ENCODE peak calls at places on chromosomes 2 and 18, in seven cellular contexts. One of them, this sample, is unnamed.

GRCh38 chr18:5424903-5425302 is 118.9 kb downstream of the EPB41L3 start:
- DNase-seq in mucosa of gallbladder: no peak
- DNase-seq in COR-L47: peak
- DNase-seq in HT1080: peak
- DNase-seq in kidney tubule cell: peak
- DNase-seq in iris pigment epithelial cell: peak
- DNase-seq in heart left ventricle: no peak
- DNase-seq in this sample: peak

GRCh38 chr2:120398051-120398960 is 52.4 kb downstream of the INHBB start:
- DNase-seq in COR-L47: no peak
- DNase-seq in HT1080: no peak
- DNase-seq in mucosa of gallbladder: no peak
- DNase-seq in heart left ventricle: no peak
- DNase-seq in iris pigment epithelial cell: peak
- DNase-seq in kidney tubule cell: peak
- DNase-seq in this sample: peak

GRCh38 chr2:171991027-171991426 is 8.7 kb upstream of the METAP1D start:
- DNase-seq in kidney tubule cell: peak
- DNase-seq in COR-L47: no peak
- DNase-seq in HT1080: no peak
- DNase-seq in heart left ventricle: no peak
- DNase-seq in iris pigment epithelial cell: no peak
- DNase-seq in mucosa of gallbladder: no peak
- DNase-seq in this sample: no peak

GRCh38 chr2:16296331-16297250 is 356.2 kb downstream of the MYCN start:
- DNase-seq in COR-L47: no peak
- DNase-seq in mucosa of gallbladder: no peak
- DNase-seq in iris pigment epithelial cell: no peak
- DNase-seq in kidney tubule cell: no peak
- DNase-seq in heart left ventricle: no peak
- DNase-seq in HT1080: no peak
- DNase-seq in this sample: no peak

GRCh38 chr2:239533917-239534316 is 133.1 kb upstream of the HDAC4 start:
- DNase-seq in kidney tubule cell: no peak
- DNase-seq in heart left ventricle: peak
- DNase-seq in HT1080: no peak
- DNase-seq in mucosa of gallbladder: peak
- DNase-seq in iris pigment epithelial cell: peak
- DNase-seq in COR-L47: no peak
- DNase-seq in this sample: no peak

GRCh38 chr2:19733951-19734425 is 167.8 kb downstream of the TTC32 start:
- DNase-seq in HT1080: peak
- DNase-seq in heart left ventricle: no peak
- DNase-seq in COR-L47: no peak
- DNase-seq in mucosa of gallbladder: no peak
- DNase-seq in iris pigment epithelial cell: peak
- DNase-seq in kidney tubule cell: no peak
- DNase-seq in this sample: no peak

GRCh38 chr2:108607706-108608301 is 73.5 kb downstream of the LIMS1 start:
- DNase-seq in kidney tubule cell: peak
- DNase-seq in mucosa of gallbladder: no peak
- DNase-seq in iris pigment epithelial cell: peak
- DNase-seq in COR-L47: peak
- DNase-seq in heart left ventricle: no peak
- DNase-seq in HT1080: peak
- DNase-seq in this sample: peak

GRCh38 chr2:107412209-107412904 is 414.3 kb upstream of the RGPD4 start:
- DNase-seq in COR-L47: no peak
- DNase-seq in kidney tubule cell: no peak
- DNase-seq in iris pigment epithelial cell: peak
- DNase-seq in HT1080: no peak
- DNase-seq in mucosa of gallbladder: no peak
- DNase-seq in heart left ventricle: no peak
- DNase-seq in this sample: no peak

GRCh38 chr2:134900151-134900550 is 18.5 kb upstream of the CCNT2 start:
- DNase-seq in COR-L47: no peak
- DNase-seq in kidney tubule cell: peak
- DNase-seq in HT1080: peak
- DNase-seq in mucosa of gallbladder: no peak
- DNase-seq in heart left ventricle: no peak
- DNase-seq in iris pigment epithelial cell: peak
- DNase-seq in this sample: peak